ENCODE peak calls at places on chromosomes 6 and 20, in six cellular contexts. C, U, F, Z, A and K are unnamed samples.

GRCh38 chr6:155455766-155456165 is at the start of gene NOX3:
- DNase-seq in C (no peak), U (no peak), F (no peak), Z (no peak), A (no peak), K (no peak)

GRCh38 chr6:141401168-141401567 is 731.6 kb upstream of the GJE1 start:
- DNase-seq in C (no peak), U (no peak), F (no peak), Z (no peak), A (no peak), K (peak; percentile 7)

GRCh38 chr20:25706793-25707192 is 10.1 kb upstream of the ZNF337 start:
- DNase-seq in C (no peak), U (no peak), F (no peak), Z (no peak), A (no peak), K (no peak)

GRCh38 chr6:136646377-136646776 is 96.2 kb upstream of the MAP7 start:
- DNase-seq in C (no peak), U (no peak), F (no peak), Z (no peak), A (no peak), K (peak; percentile 40)

GRCh38 chr6:16966821-16967817 is 134.7 kb upstream of the STMND1 start:
- DNase-seq in C (no peak), U (no peak), F (no peak), Z (peak; percentile 65), A (no peak), K (no peak)

GRCh38 chr6:44045672-44046015 is 81.6 kb downstream of the MRPL14 start:
- DNase-seq in C (no peak), U (no peak), F (no peak), Z (no peak), A (no peak), K (no peak)

GRCh38 chr20:25223179-25223661 is 24.7 kb upstream of the PYGB start:
- DNase-seq in C (no peak), U (peak; percentile 54), F (no peak), Z (peak; percentile 43), A (peak; percentile 97), K (peak; percentile 97)

GRCh38 chr6:17714879-17715860 is 8.4 kb upstream of the NUP153 start:
- DNase-seq in C (no peak), U (peak; percentile 80), F (no peak), Z (peak; percentile 88), A (peak; percentile 65), K (peak; percentile 82)

GRCh38 chr6:52820198-52820597 is 16.6 kb upstream of the GSTA1 start:
- DNase-seq in C (no peak), U (no peak), F (no peak), Z (no peak), A (no peak), K (peak; percentile 45)

GRCh38 chr20:19552144-19552895 is 205.7 kb upstream of the RIN2 start:
- DNase-seq in C (no peak), U (no peak), F (no peak), Z (peak; percentile 75), A (peak; percentile 19), K (peak; percentile 15)

GRCh38 chr6:4942673-4943009 is 61.2 kb downstream of the RPP40 start:
- DNase-seq in C (no peak), U (peak; percentile 6), F (no peak), Z (no peak), A (no peak), K (no peak)

GRCh38 chr6:32627831-32628230 is 9.4 kb upstream of the HLA-DQA1 start:
- DNase-seq in C (peak; percentile 56), U (no peak), F (no peak), Z (peak; percentile 9), A (no peak), K (no peak)

GRCh38 chr6:169862464-169863148 is 111.2 kb downstream of the ERMARD start:
- DNase-seq in C (no peak), U (no peak), F (no peak), Z (no peak), A (no peak), K (no peak)

GRCh38 chr6:53465732-53466131 is 79.2 kb downstream of the GCLC start:
- DNase-seq in C (no peak), U (no peak), F (no peak), Z (no peak), A (no peak), K (no peak)

GRCh38 chr6:51490101-51490500 is 597.3 kb downstream of the PKHD1 start:
- DNase-seq in C (no peak), U (no peak), F (no peak), Z (no peak), A (no peak), K (no peak)

GRCh38 chr6:89956182-89956581 is 61.9 kb downstream of the GJA10 start:
- DNase-seq in C (no peak), U (no peak), F (no peak), Z (no peak), A (no peak), K (no peak)

GRCh38 chr6:105087571-105088211 is 92.1 kb downstream of the POPDC3 start:
- DNase-seq in C (peak; percentile 69), U (peak; percentile 42), F (no peak), Z (peak; percentile 54), A (peak; percentile 8), K (peak; percentile 76)

GRCh38 chr6:14743465-14744211 is 502.2 kb upstream of the JARID2 start:
- DNase-seq in C (no peak), U (peak; percentile 96), F (peak; percentile 79), Z (peak; percentile 32), A (peak; percentile 68), K (peak; percentile 99)

GRCh38 chr6:54907316-54907715 is 60.7 kb downstream of the FAM83B start:
- DNase-seq in C (no peak), U (no peak), F (no peak), Z (no peak), A (no peak), K (no peak)

GRCh38 chr20:36744764-36745191 is 1.1 kb downstream of the NDRG3 start:
- DNase-seq in C (no peak), U (no peak), F (peak; percentile 87), Z (no peak), A (no peak), K (peak; percentile 53)

GRCh38 chr6:106215608-106216007 is 110.0 kb downstream of the ATG5 start:
- DNase-seq in C (no peak), U (no peak), F (no peak), Z (no peak), A (no peak), K (no peak)

GRCh38 chr20:2397091-2397490 is 16.4 kb downstream of the TGM6 start:
- DNase-seq in C (no peak), U (no peak), F (no peak), Z (no peak), A (no peak), K (no peak)

GRCh38 chr6:56101141-56101553 is 146.2 kb downstream of the COL21A1 start:
- DNase-seq in C (no peak), U (peak; percentile 81), F (no peak), Z (peak; percentile 88), A (peak; percentile 9), K (peak; percentile 92)

DNA sequence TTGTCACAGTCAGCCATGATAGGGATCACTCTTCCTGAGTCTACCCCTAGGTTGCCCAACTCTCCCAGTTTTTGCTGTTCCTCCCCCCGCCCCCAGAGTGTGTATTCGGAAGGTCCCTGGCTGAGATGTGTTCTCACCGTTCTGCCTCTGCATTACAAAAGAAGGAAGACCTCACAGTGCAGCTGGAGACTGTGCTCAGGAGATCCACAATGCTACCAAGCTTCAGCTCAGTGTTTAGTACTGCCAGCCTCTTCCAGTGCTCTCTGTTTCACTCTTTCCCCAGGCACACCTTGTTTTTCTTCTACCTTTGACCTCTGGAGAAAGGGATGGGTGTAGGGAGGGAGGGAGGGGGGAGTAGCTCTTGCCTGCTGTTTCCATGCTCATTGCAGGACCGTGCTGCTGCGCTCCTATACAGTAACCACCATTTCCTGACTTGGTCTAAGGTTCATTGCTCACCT is 13.4 kb upstream of the MOCS1 start:
- DNase-seq in C (no peak), U (no peak), F (no peak), Z (no peak), A (no peak), K (no peak)
- H3K4me3 ChIP-seq in C (no peak overlapping the region), U (no peak overlapping the region), F (no peak overlapping the region), Z (no peak overlapping the region), A (no peak overlapping the region), K (no peak overlapping the region)

GRCh38 chr20:5000263-5001173 is 792 bp downstream of the SLC23A2 start:
- DNase-seq in C (peak; percentile 45), U (no peak), F (peak; percentile 61), Z (no peak), A (no peak), K (peak; percentile 17)

GRCh38 chr20:4998160-4998651 is 3.1 kb downstream of the SLC23A2 start:
- DNase-seq in C (no peak), U (no peak), F (no peak), Z (peak; percentile 57), A (peak; percentile 55), K (no peak)

GRCh38 chr20:5001174-5002076 is at the start of gene SLC23A2:
- DNase-seq in C (peak; percentile 44), U (no peak), F (peak; percentile 56), Z (peak; percentile 59), A (peak; percentile 66), K (no peak)

GRCh38 chr20:5002077-5002413 is 735 bp upstream of the SLC23A2 start:
- DNase-seq in C (peak; percentile 10), U (no peak), F (no peak), Z (no peak), A (no peak), K (no peak)

DNA sequence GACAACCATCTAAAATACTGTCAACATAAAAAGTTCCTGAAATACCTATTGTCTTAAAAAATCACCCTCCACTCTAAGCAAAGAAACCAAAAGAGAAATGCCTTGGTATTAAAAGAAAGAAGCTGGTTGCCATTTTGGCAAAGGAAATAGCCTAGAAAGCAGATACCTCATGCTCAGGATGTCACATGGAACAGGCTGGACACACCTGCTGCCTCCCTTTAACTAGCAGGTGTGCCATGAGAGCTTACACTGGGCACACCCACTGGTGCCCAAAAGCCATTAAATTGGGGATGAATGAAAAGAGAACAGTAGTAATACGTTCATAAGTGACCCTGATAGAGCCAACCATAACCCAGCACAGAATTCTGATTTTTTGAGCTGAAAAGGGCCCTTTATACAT is 1.5 kb downstream of the SLC23A2 start:
- DNase-seq in C (peak; percentile 14), U (no peak), F (no peak), Z (no peak), A (no peak), K (no peak)
- H3K4me3 ChIP-seq in C (no peak overlapping the region), U (peak overlapping the region; percentile 73), F (peak overlapping the region; percentile 90), Z (peak overlapping the region; percentile 91), A (peak overlapping the region; percentile 65), K (no peak overlapping the region)

GRCh38 chr20:60137657-60138245 is 179.5 kb downstream of the CDH26 start:
- DNase-seq in C (peak; percentile 21), U (no peak), F (no peak), Z (peak; percentile 80), A (peak; percentile 11), K (no peak)
- H3K4me3 ChIP-seq in C (no peak overlapping the region), U (no peak overlapping the region), F (peak overlapping the region; percentile 64), Z (peak overlapping the region; percentile 57), A (no peak overlapping the region), K (no peak overlapping the region)

GRCh38 chr20:50722466-50723155 is 8.8 kb upstream of the PARD6B start:
- DNase-seq in C (no peak), U (no peak), F (no peak), Z (no peak), A (no peak), K (no peak)

GRCh38 chr20:50723672-50724071 is 7.7 kb upstream of the PARD6B start:
- DNase-seq in C (no peak), U (no peak), F (no peak), Z (no peak), A (no peak), K (no peak)

GRCh38 chr20:50725722-50726000 is 5.7 kb upstream of the PARD6B start:
- DNase-seq in C (no peak), U (no peak), F (no peak), Z (no peak), A (no peak), K (no peak)

GRCh38 chr20:50724851-50725721 is 6.3 kb upstream of the PARD6B start:
- DNase-seq in C (no peak), U (peak; percentile 90), F (peak; percentile 89), Z (peak; percentile 87), A (peak; percentile 73), K (peak; percentile 96)

GRCh38 chr20:50724112-50724724 is 7.2 kb upstream of the PARD6B start:
- DNase-seq in C (no peak), U (no peak), F (no peak), Z (no peak), A (no peak), K (no peak)
- H3K4me3 ChIP-seq in C (no peak overlapping the region), U (no peak overlapping the region), F (peak overlapping the region; percentile 40), Z (no peak overlapping the region), A (no peak overlapping the region), K (no peak overlapping the region)